ENCODE peak calls at places on chromosomes 16 and 17, in six cellular contexts. D is globus pallidus, W is HEK293T, T is H7, L is ovary, I is heart right ventricle. E is an unnamed sample.

GRCh38 chr17:48614904-48615211 is 234 bp downstream of the HOXB8 start:
- DNase-seq in D (no peak), W (no peak), T (no peak), L (no peak), I (no peak), E (no peak)

GRCh38 chr16:85557976-85558589 is 55.0 kb upstream of the GSE1 start:
- DNase-seq in D (no peak), W (no peak), T (no peak), L (no peak), I (no peak), E (no peak)

GRCh38 chr16:10511829-10512228 is 68.6 kb downstream of the EMP2 start:
- DNase-seq in D (no peak), W (no peak), T (no peak), L (no peak), I (no peak), E (no peak)

GRCh38 chr17:7241047-7241733 is 1.1 kb downstream of the GABARAP start:
- DNase-seq in D (no peak), W (no peak), T (no peak), L (no peak), I (no peak), E (no peak)

GRCh38 chr16:84839054-84839453 is 19.3 kb downstream of the CRISPLD2 start:
- DNase-seq in D (no peak), W (no peak), T (no peak), L (no peak), I (no peak), E (no peak)

GRCh38 chr17:48335858-48336500 is 94.0 kb downstream of the SKAP1 start:
- DNase-seq in D (peak), W (peak), T (peak), L (no peak), I (no peak), E (no peak)

GRCh38 chr16:87552072-87552718 is 50.1 kb upstream of the JPH3 start:
- DNase-seq in D (no peak), W (no peak), T (peak), L (no peak), I (no peak), E (no peak)

GRCh38 chr16:57091990-57092785 is at the start of gene CPNE2:
- DNase-seq in D (peak), W (peak), T (peak), L (peak), I (peak), E (peak)

GRCh38 chr16:7272567-7273158 is 60.0 kb upstream of the RBFOX1 start:
- DNase-seq in D (no peak), W (no peak), T (no peak), L (no peak), I (no peak), E (no peak)

GRCh38 chr17:31008374-31009035 is 37.7 kb downstream of the RNF135 start:
- DNase-seq in D (peak), W (peak), T (peak), L (peak), I (peak), E (peak)

GRCh38 chr17:7486181-7486580 is 2.0 kb downstream of the POLR2A start:
- DNase-seq in D (no peak), W (no peak), T (no peak), L (no peak), I (no peak), E (no peak)

GRCh38 chr17:9138161-9138717 is 116.9 kb downstream of the NTN1 start:
- DNase-seq in D (no peak), W (no peak), T (no peak), L (no peak), I (peak), E (no peak)

GRCh38 chr16:85067024-85067423 is 39.4 kb downstream of the KIAA0513 start:
- DNase-seq in D (no peak), W (no peak), T (no peak), L (no peak), I (no peak), E (no peak)

GRCh38 chr16:31331141-31331764 is 23.7 kb upstream of the ITGAX start:
- DNase-seq in D (no peak), W (peak), T (peak), L (no peak), I (no peak), E (no peak)

GRCh38 chr17:73307130-73307529 is 4.7 kb downstream of the CDC42EP4 start:
- DNase-seq in D (peak), W (no peak), T (no peak), L (peak), I (peak), E (no peak)

GRCh38 chr17:3827124-3827773 is 18.8 kb downstream of the NCBP3 start:
- DNase-seq in D (peak), W (peak), T (peak), L (no peak), I (no peak), E (no peak)

GRCh38 chr16:81738831-81739496 is 40.1 kb upstream of the PLCG2 start:
- DNase-seq in D (peak), W (no peak), T (no peak), L (no peak), I (peak), E (no peak)

GRCh38 chr16:9126609-9127008 is 35.2 kb downstream of the HAPSTR1 start:
- DNase-seq in D (no peak), W (no peak), T (no peak), L (no peak), I (no peak), E (no peak)

GRCh38 chr16:1144476-1145382 is 8.2 kb upstream of the CACNA1H start:
- DNase-seq in D (no peak), W (no peak), T (no peak), L (no peak), I (no peak), E (no peak)

GRCh38 chr16:89422905-89423630 is 67.3 kb downstream of the ANKRD11 start:
- DNase-seq in D (no peak), W (no peak), T (no peak), L (no peak), I (no peak), E (peak)

GRCh38 chr17:79108232-79108850 is 33.7 kb downstream of the ENGASE start:
- DNase-seq in D (no peak), W (no peak), T (no peak), L (no peak), I (no peak), E (no peak)

GRCh38 chr17:58272367-58273280 is 8.1 kb downstream of the MPO start:
- DNase-seq in D (no peak), W (no peak), T (peak), L (no peak), I (no peak), E (no peak)

GRCh38 chr16:87017388-87018012 is 299.7 kb downstream of the C16orf95 start:
- DNase-seq in D (no peak), W (peak), T (peak), L (no peak), I (no peak), E (no peak)

GRCh38 chr16:4729876-4730275 is 4.2 kb downstream of the ANKS3 start:
- DNase-seq in D (no peak), W (no peak), T (no peak), L (no peak), I (no peak), E (no peak)

GRCh38 chr17:44607836-44608690 is 48.2 kb upstream of the MEIOC start:
- DNase-seq in D (no peak), W (no peak), T (peak), L (no peak), I (no peak), E (no peak)

GRCh38 chr16:49773534-49774486 is 82.1 kb downstream of the ZNF423 start:
- DNase-seq in D (no peak), W (no peak), T (no peak), L (no peak), I (no peak), E (no peak)

GRCh38 chr17:17685775-17686291 is 4.6 kb downstream of the RAI1 start:
- DNase-seq in D (no peak), W (no peak), T (peak), L (no peak), I (no peak), E (no peak)

GRCh38 chr17:81073967-81074366 is 39.0 kb downstream of the BAIAP2 start:
- DNase-seq in D (no peak), W (no peak), T (no peak), L (no peak), I (no peak), E (no peak)